ENCODE peak calls at places on chromosomes 12 and 14, in seven cellular contexts. S, P, H, N, X, Z and J are unnamed samples.

GRCh38 chr14:49879683-49880204 is 13.1 kb upstream of the ARF6 start:
- DNase-seq in S (peak; percentile 59), P (no peak), H (peak; percentile 95), N (no peak), X (peak; percentile 51), Z (peak; percentile 53), J (peak; percentile 41)

GRCh38 chr12:51959921-51960320 is 8.4 kb downstream of the ACVR1B start:
- DNase-seq in S (no peak), P (no peak), H (no peak), N (no peak), X (no peak), Z (peak; percentile 44), J (no peak)

GRCh38 chr14:91377700-91378652 is 39.6 kb downstream of the CCDC88C start:
- DNase-seq in S (no peak), P (no peak), H (no peak), N (no peak), X (no peak), Z (no peak), J (no peak)

GRCh38 chr14:103931422-103931821 is 3.2 kb downstream of the TDRD9 start:
- DNase-seq in S (no peak), P (no peak), H (no peak), N (no peak), X (no peak), Z (no peak), J (no peak)

GRCh38 chr14:53330441-53330840 is 177.3 kb upstream of the DDHD1 start:
- DNase-seq in S (no peak), P (no peak), H (no peak), N (no peak), X (no peak), Z (no peak), J (no peak)

GRCh38 chr12:81296556-81297305 is 218.9 kb downstream of the ACSS3 start:
- DNase-seq in S (no peak), P (peak; percentile 13), H (no peak), N (no peak), X (no peak), Z (no peak), J (no peak)

GRCh38 chr12:13368431-13368830 is 171.9 kb downstream of the EMP1 start:
- DNase-seq in S (no peak), P (no peak), H (no peak), N (no peak), X (no peak), Z (no peak), J (no peak)

GRCh38 chr14:52467515-52468266 is 84.6 kb downstream of the TXNDC16 start:
- DNase-seq in S (no peak), P (no peak), H (no peak), N (no peak), X (no peak), Z (no peak), J (no peak)

GRCh38 chr14:94110552-94111181 is at the start of gene IFI27:
- DNase-seq in S (no peak), P (peak; percentile 56), H (no peak), N (peak; percentile 53), X (peak; percentile 79), Z (no peak), J (no peak)

DNA sequence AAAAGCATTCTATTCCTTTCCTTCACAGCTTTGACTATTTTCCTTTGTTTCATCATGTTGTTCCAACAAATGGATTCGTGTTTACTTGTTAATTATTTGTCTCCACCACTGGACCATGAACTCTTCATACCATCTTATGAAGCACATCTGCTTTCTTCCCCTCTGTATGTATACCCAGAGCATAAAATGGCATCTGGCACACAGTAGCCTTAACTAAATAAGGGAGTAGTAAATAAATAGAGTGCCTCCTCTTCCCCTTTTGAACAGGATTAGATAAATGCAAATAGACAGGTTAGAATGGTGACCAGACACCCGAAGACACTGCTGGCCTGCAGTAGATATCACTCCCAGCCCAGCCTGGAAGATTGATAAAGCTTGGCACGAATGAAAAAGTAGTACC is 6.9 kb downstream of the GALNT4 start:
- DNase-seq in S (no peak), P (no peak), H (no peak), N (no peak), X (no peak), Z (no peak), J (no peak)
- TF ChIP-seq POLR2A in S (no peak), P (no peak), H (no peak), N (no peak), X (no peak), Z (no peak), J (no peak)

GRCh38 chr14:47246367-47246766 is 429.0 kb downstream of the MDGA2 start:
- DNase-seq in S (no peak), P (no peak), H (no peak), N (no peak), X (no peak), Z (no peak), J (no peak)
- H3K4me3 ChIP-seq in S (no peak overlapping the region), P (no peak overlapping the region), H (no peak overlapping the region), N (no peak overlapping the region), X (no peak overlapping the region), Z (no peak overlapping the region), J (no peak overlapping the region)

DNA sequence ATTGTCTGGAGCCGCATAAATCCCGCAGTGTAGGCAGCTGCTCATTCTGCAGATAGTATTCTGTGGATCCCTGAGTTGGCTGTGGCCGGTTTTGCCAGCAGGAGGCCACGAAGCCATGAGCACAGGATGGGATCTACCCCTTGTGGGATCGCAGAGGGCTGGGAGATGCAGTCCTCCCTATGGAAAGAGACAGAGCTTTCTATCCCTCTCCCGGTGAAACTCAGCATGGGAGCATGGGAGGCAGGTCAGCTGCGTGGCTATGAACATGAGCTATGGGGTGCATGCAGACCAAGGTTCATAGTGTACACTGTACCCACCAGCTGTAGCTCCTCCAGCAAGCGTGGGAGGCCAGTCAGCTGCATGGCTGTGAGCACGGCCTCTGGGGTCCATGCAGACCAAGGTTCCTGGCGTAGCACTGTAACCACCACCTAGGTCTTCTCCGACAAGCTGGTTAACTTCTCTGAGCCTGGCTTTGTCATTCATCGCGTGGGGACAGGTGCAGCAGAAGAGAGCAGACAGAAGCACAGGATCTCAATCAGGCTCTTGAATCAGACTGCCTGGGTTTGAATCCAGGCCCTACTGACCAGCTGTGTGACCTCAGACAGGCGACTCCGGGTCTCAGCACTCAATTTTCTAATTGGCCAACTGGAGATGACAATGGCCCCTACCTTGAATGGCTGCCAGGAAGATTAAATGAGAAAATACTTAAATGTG is 5.9 kb downstream of the BDKRB1 start:
- DNase-seq in S (no peak), P (no peak), H (no peak), N (no peak), X (no peak), Z (no peak), J (no peak)
- TF ChIP-seq POLR2A in S (no peak), P (no peak), H (no peak), N (no peak), X (no peak), Z (no peak), J (no peak)

GRCh38 chr12:74537126-74537706 is 419 bp upstream of the ATXN7L3B start:
- DNase-seq in S (peak; percentile 56), P (no peak), H (peak; percentile 50), N (no peak), X (no peak), Z (no peak), J (no peak)
- H3K4me3 ChIP-seq in S (peak overlapping the region; percentile 66), P (peak overlapping the region; percentile 82), H (peak overlapping the region; percentile 88), N (peak overlapping the region; percentile 67), X (peak overlapping the region; percentile 74), Z (peak overlapping the region; percentile 93), J (peak overlapping the region; percentile 83)

GRCh38 chr12:55830601-55831406 is 1.4 kb upstream of the DNAJC14 start:
- DNase-seq in S (peak; percentile 40), P (peak; percentile 78), H (no peak), N (peak; percentile 86), X (peak; percentile 67), Z (peak; percentile 61), J (peak; percentile 73)
- TF ChIP-seq POLR2A in S (peak; percentile 43), P (no peak), H (no peak), N (peak; percentile 85), X (no peak), Z (peak; percentile 38), J (peak; percentile 70)

GRCh38 chr12:133202493-133203343 is 21.4 kb downstream of the ZNF268 start:
- DNase-seq in S (no peak), P (no peak), H (no peak), N (no peak), X (no peak), Z (no peak), J (no peak)
- H3K4me3 ChIP-seq in S (no peak overlapping the region), P (no peak overlapping the region), H (no peak overlapping the region), N (no peak overlapping the region), X (no peak overlapping the region), Z (no peak overlapping the region), J (no peak overlapping the region)